ENCODE peak calls at places on chromosomes 2 and 18, in eight cellular contexts. One of them, this sample, is unnamed.

GRCh38 chr2:149330127-149331022 is at the start of gene LYPD6:
- DNase-seq in suprapubic skin: peak
- DNase-seq in GM12878: no peak
- DNase-seq in A549: peak
- DNase-seq in SK-N-SH: peak
- DNase-seq in H1: no peak
- DNase-seq in ovary: peak
- DNase-seq in K562: no peak
- DNase-seq in this sample: peak

GRCh38 chr2:173079141-173079540 is 3.5 kb downstream of the MAP3K20 start:
- DNase-seq in suprapubic skin: no peak
- DNase-seq in GM12878: no peak
- DNase-seq in A549: no peak
- DNase-seq in SK-N-SH: no peak
- DNase-seq in H1: no peak
- DNase-seq in ovary: no peak
- DNase-seq in K562: no peak
- DNase-seq in this sample: no peak

GRCh38 chr2:137948894-137949293 is 15.4 kb upstream of the HNMT start:
- DNase-seq in suprapubic skin: no peak
- DNase-seq in GM12878: no peak
- DNase-seq in A549: no peak
- DNase-seq in SK-N-SH: no peak
- DNase-seq in H1: no peak
- DNase-seq in ovary: no peak
- DNase-seq in K562: no peak
- DNase-seq in this sample: no peak

GRCh38 chr2:149648282-149649030 is 60.9 kb upstream of the MMADHC start:
- DNase-seq in suprapubic skin: no peak
- DNase-seq in GM12878: no peak
- DNase-seq in A549: peak
- DNase-seq in SK-N-SH: no peak
- DNase-seq in H1: no peak
- DNase-seq in ovary: no peak
- DNase-seq in K562: no peak
- DNase-seq in this sample: peak

GRCh38 chr2:163601377-163601776 is 134.4 kb downstream of the FIGN start:
- DNase-seq in suprapubic skin: no peak
- DNase-seq in GM12878: no peak
- DNase-seq in A549: no peak
- DNase-seq in SK-N-SH: no peak
- DNase-seq in H1: no peak
- DNase-seq in ovary: no peak
- DNase-seq in K562: no peak
- DNase-seq in this sample: no peak

GRCh38 chr2:10344105-10345066 is 41.7 kb downstream of the HPCAL1 start:
- DNase-seq in suprapubic skin: no peak
- DNase-seq in GM12878: no peak
- DNase-seq in A549: no peak
- DNase-seq in SK-N-SH: peak
- DNase-seq in H1: no peak
- DNase-seq in ovary: no peak
- DNase-seq in K562: no peak
- DNase-seq in this sample: no peak

GRCh38 chr2:170512271-170512670 is 202.9 kb upstream of the SP5 start:
- DNase-seq in suprapubic skin: no peak
- DNase-seq in GM12878: no peak
- DNase-seq in A549: no peak
- DNase-seq in SK-N-SH: no peak
- DNase-seq in H1: no peak
- DNase-seq in ovary: no peak
- DNase-seq in K562: no peak
- DNase-seq in this sample: no peak

GRCh38 chr18:48992791-48993555 is 42.2 kb upstream of the SMAD7 start:
- DNase-seq in suprapubic skin: no peak
- DNase-seq in GM12878: peak
- DNase-seq in A549: no peak
- DNase-seq in SK-N-SH: no peak
- DNase-seq in H1: no peak
- DNase-seq in ovary: no peak
- DNase-seq in K562: peak
- DNase-seq in this sample: no peak

GRCh38 chr2:36362291-36362690 is 6.7 kb downstream of the CRIM1 start:
- DNase-seq in suprapubic skin: no peak
- DNase-seq in GM12878: no peak
- DNase-seq in A549: no peak
- DNase-seq in SK-N-SH: no peak
- DNase-seq in H1: no peak
- DNase-seq in ovary: no peak
- DNase-seq in K562: no peak
- DNase-seq in this sample: no peak

GRCh38 chr2:102593516-102593915 is 25.8 kb upstream of the SLC9A2 start:
- DNase-seq in suprapubic skin: no peak
- DNase-seq in GM12878: no peak
- DNase-seq in A549: no peak
- DNase-seq in SK-N-SH: no peak
- DNase-seq in H1: no peak
- DNase-seq in ovary: no peak
- DNase-seq in K562: no peak
- DNase-seq in this sample: no peak

GRCh38 chr2:63058742-63059433 is 8.3 kb downstream of the OTX1 start:
- DNase-seq in suprapubic skin: no peak
- DNase-seq in GM12878: no peak
- DNase-seq in A549: no peak
- DNase-seq in SK-N-SH: peak
- DNase-seq in H1: no peak
- DNase-seq in ovary: no peak
- DNase-seq in K562: no peak
- DNase-seq in this sample: peak

GRCh38 chr18:45896991-45897390 is 70.1 kb downstream of the EPG5 start:
- DNase-seq in suprapubic skin: no peak
- DNase-seq in GM12878: no peak
- DNase-seq in A549: no peak
- DNase-seq in SK-N-SH: no peak
- DNase-seq in H1: no peak
- DNase-seq in ovary: no peak
- DNase-seq in K562: no peak
- DNase-seq in this sample: no peak

GRCh38 chr2:179677148-179677688 is 184.2 kb downstream of the ZNF385B start:
- DNase-seq in suprapubic skin: no peak
- DNase-seq in GM12878: no peak
- DNase-seq in A549: no peak
- DNase-seq in SK-N-SH: no peak
- DNase-seq in H1: no peak
- DNase-seq in ovary: no peak
- DNase-seq in K562: no peak
- DNase-seq in this sample: no peak

GRCh38 chr2:226040344-226040743 is 640.8 kb downstream of the NYAP2 start:
- DNase-seq in suprapubic skin: no peak
- DNase-seq in GM12878: no peak
- DNase-seq in A549: no peak
- DNase-seq in SK-N-SH: no peak
- DNase-seq in H1: no peak
- DNase-seq in ovary: no peak
- DNase-seq in K562: no peak
- DNase-seq in this sample: no peak

GRCh38 chr2:172404824-172405223 is 22.6 kb upstream of the ITGA6 start:
- DNase-seq in suprapubic skin: no peak
- DNase-seq in GM12878: no peak
- DNase-seq in A549: no peak
- DNase-seq in SK-N-SH: no peak
- DNase-seq in H1: no peak
- DNase-seq in ovary: no peak
- DNase-seq in K562: no peak
- DNase-seq in this sample: no peak

DNA sequence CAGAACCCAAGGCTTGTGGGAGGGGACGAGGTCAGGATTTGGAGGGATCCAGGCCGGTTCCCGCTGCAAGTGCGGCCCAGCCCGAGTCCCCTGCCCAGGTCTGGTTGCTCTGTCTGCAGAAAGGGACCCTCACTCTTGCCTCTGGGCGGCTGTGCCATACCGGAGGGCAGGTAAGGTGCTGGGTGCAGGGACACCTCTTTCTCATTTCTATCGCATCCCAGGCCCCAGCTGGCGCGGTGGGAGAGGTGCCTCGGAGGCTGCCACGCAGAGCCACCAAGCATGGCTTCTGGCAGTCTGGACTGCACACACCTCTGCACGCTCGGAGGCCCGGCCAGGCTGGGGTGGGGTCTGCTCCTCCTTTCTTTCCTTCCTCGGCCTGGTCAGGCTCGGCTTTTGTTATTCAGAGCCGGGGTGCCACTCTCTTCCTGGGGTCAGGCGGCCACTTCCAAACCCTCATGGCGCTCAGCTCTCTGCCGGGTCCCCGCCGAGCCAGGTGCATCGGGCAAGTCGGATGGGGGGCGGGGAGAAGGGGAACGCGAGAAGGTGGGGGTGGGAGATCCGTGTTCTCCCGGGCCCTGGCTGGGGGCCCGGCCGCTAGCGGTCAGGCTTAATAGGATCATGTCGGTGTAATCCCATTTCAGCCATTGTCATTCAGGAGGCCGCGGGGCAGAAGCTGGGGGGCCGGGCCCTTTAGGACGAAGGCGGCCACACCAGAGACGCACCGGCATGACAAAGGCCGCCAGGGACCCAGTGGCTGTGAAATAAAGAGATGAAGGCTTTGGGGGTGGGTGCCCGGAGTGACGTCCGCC is 9.0 kb downstream of the GBX2 start:
- DNase-seq in suprapubic skin: no peak
- DNase-seq in GM12878: no peak
- DNase-seq in A549: no peak
- DNase-seq in SK-N-SH: no peak
- DNase-seq in H1: no peak
- DNase-seq in ovary: no peak
- DNase-seq in K562: no peak
- DNase-seq in this sample: peak
- H3K4me3 ChIP-seq in suprapubic skin: no peak
- H3K4me3 ChIP-seq in GM12878: no peak
- H3K4me3 ChIP-seq in A549: no peak
- H3K4me3 ChIP-seq in SK-N-SH: no peak
- H3K4me3 ChIP-seq in H1: peak
- H3K4me3 ChIP-seq in ovary: no peak
- H3K4me3 ChIP-seq in K562: no peak
- H3K4me3 ChIP-seq in this sample: no peak

DNA sequence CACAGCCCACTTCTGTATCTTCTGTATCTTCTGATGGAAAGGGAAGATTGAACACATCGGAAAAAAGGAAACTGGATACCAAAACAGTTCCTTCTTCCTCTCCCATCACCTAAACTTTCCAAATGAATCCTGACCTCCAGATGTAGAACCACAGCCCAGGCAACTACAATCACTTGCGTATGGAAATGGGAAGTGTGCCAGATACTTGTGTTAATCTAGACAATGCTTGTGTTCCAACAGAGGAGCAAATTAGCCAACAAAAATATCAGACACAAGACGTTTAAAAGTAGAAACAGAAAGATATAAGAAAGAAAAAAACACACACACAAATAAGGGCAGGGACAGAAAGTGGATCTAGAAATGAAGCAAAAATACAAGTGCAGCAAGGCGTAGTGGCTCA is 31.4 kb upstream of the DUSP2 start:
- DNase-seq in suprapubic skin: no peak
- DNase-seq in GM12878: no peak
- DNase-seq in A549: no peak
- DNase-seq in SK-N-SH: no peak
- DNase-seq in H1: no peak
- DNase-seq in ovary: no peak
- DNase-seq in K562: no peak
- DNase-seq in this sample: no peak
- TF ChIP-seq EP300 in suprapubic skin: no peak
- TF ChIP-seq EP300 in GM12878: no peak
- TF ChIP-seq EP300 in A549: no peak
- TF ChIP-seq EP300 in SK-N-SH: no peak
- TF ChIP-seq EP300 in H1: no peak
- TF ChIP-seq EP300 in ovary: no peak
- TF ChIP-seq EP300 in K562: no peak
- TF ChIP-seq EP300 in this sample: no peak

GRCh38 chr2:120175000-120175581 is 48.1 kb downstream of the TMEM185B start:
- DNase-seq in suprapubic skin: no peak
- DNase-seq in GM12878: no peak
- DNase-seq in A549: peak
- DNase-seq in SK-N-SH: peak
- DNase-seq in H1: no peak
- DNase-seq in ovary: no peak
- DNase-seq in K562: peak
- DNase-seq in this sample: no peak

GRCh38 chr2:120176526-120176925 is 46.7 kb downstream of the TMEM185B start:
- DNase-seq in suprapubic skin: no peak
- DNase-seq in GM12878: no peak
- DNase-seq in A549: no peak
- DNase-seq in SK-N-SH: no peak
- DNase-seq in H1: no peak
- DNase-seq in ovary: no peak
- DNase-seq in K562: no peak
- DNase-seq in this sample: no peak

GRCh38 chr2:120180066-120180465 is 43.1 kb downstream of the TMEM185B start:
- DNase-seq in suprapubic skin: no peak
- DNase-seq in GM12878: no peak
- DNase-seq in A549: no peak
- DNase-seq in SK-N-SH: no peak
- DNase-seq in H1: no peak
- DNase-seq in ovary: no peak
- DNase-seq in K562: no peak
- DNase-seq in this sample: no peak

GRCh38 chr2:120177973-120178372 is 45.2 kb downstream of the TMEM185B start:
- DNase-seq in suprapubic skin: no peak
- DNase-seq in GM12878: no peak
- DNase-seq in A549: no peak
- DNase-seq in SK-N-SH: no peak
- DNase-seq in H1: no peak
- DNase-seq in ovary: no peak
- DNase-seq in K562: no peak
- DNase-seq in this sample: no peak

DNA sequence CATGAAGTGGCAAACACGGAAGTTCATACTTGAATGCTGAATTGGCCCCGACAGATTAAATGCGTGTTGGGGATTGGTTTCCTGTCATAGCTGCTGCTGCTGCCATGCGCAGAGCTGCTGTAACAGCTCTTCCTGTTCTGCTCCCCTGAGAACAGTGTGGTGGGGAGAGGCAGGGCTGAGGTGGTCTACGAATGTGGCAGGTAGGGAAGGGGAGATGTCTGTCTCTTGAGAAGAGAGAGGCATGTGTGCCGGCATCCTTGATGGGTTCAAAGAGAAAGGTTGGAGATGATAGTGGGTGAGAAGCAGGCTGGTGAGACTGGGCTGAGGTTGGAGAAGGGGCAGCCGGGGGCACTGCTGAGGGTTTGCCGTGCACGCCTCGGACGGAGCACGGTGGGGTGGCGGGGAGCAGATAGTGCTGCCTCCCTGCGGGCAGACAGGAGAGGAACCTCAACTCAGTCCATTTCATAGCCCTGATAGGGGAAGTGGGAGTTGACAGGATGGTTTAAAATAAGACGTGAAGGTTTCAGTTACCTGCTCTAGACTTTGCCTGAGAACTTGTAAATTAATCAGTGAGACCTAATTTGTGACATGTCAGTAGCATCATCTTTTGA is 46.1 kb downstream of the TMEM185B start:
- DNase-seq in suprapubic skin: no peak
- DNase-seq in GM12878: peak
- DNase-seq in A549: no peak
- DNase-seq in SK-N-SH: no peak
- DNase-seq in H1: no peak
- DNase-seq in ovary: no peak
- DNase-seq in K562: peak
- DNase-seq in this sample: no peak
- H3K4me3 ChIP-seq in suprapubic skin: peak
- H3K4me3 ChIP-seq in GM12878: peak
- H3K4me3 ChIP-seq in A549: no peak
- H3K4me3 ChIP-seq in SK-N-SH: no peak
- H3K4me3 ChIP-seq in H1: no peak
- H3K4me3 ChIP-seq in ovary: no peak
- H3K4me3 ChIP-seq in K562: no peak
- H3K4me3 ChIP-seq in this sample: no peak

GRCh38 chr2:233051241-233052149 is 8.6 kb upstream of the INPP5D start:
- DNase-seq in suprapubic skin: peak
- DNase-seq in GM12878: no peak
- DNase-seq in A549: no peak
- DNase-seq in SK-N-SH: no peak
- DNase-seq in H1: peak
- DNase-seq in ovary: no peak
- DNase-seq in K562: peak
- DNase-seq in this sample: no peak
- TF ChIP-seq EP300 in suprapubic skin: no peak
- TF ChIP-seq EP300 in GM12878: no peak
- TF ChIP-seq EP300 in A549: no peak
- TF ChIP-seq EP300 in SK-N-SH: no peak
- TF ChIP-seq EP300 in H1: peak
- TF ChIP-seq EP300 in ovary: no peak
- TF ChIP-seq EP300 in K562: no peak
- TF ChIP-seq EP300 in this sample: no peak

This sample was measured in sigmoid colon.